ENCODE peak calls at places on chromosomes 1 and 21, in nine cellular contexts. G, R, I, T, X, D, N, J and L are unnamed samples.
A peak's percentile ranks its signal among the peaks of the same experiment; 100 is the strongest.

GRCh38 chr1:165494949-165495810 is 48.6 kb upstream of the LRRC52 start:
- DNase-seq in G (no peak), T (no peak), I (no peak), N (no peak), X (no peak), D (no peak), R (no peak), J (no peak), L (no peak)

GRCh38 chr1:10867138-10867721 is 70.8 kb upstream of the CASZ1 start:
- DNase-seq in R (no peak), G (peak; percentile 63), N (peak; percentile 66), I (peak; percentile 42), T (peak; percentile 65), J (peak; percentile 20), D (peak; percentile 18), X (no peak), L (peak; percentile 21)

GRCh38 chr1:247390116-247390791 is 25.7 kb upstream of the NLRP3 start:
- DNase-seq in D (peak; percentile 75), R (no peak), X (peak; percentile 81), J (peak; percentile 87), T (peak; percentile 85), I (peak; percentile 69), G (peak; percentile 82), N (peak; percentile 42), L (peak; percentile 82)

GRCh38 chr1:234926574-234927311 is 201.9 kb downstream of the TOMM20 start:
- DNase-seq in N (no peak), X (peak; percentile 74), J (no peak), R (no peak), T (peak; percentile 27), G (no peak), I (no peak), D (no peak), L (no peak)

GRCh38 chr1:175338447-175339135 is 146.0 kb upstream of the KIAA0040 start:
- DNase-seq in T (peak; percentile 26), I (no peak), X (no peak), J (no peak), D (no peak), R (no peak), G (peak; percentile 61), N (no peak), L (no peak)

GRCh38 chr1:175354080-175354479 is 161.5 kb upstream of the KIAA0040 start:
- DNase-seq in I (no peak), N (no peak), X (no peak), J (no peak), G (no peak), T (no peak), D (no peak), R (no peak), L (no peak)

GRCh38 chr21:15706686-15707085 is 23.1 kb upstream of the USP25 start:
- DNase-seq in J (peak; percentile 98), T (no peak), X (no peak), N (no peak), I (peak; percentile 31), D (peak; percentile 97), R (peak; percentile 91), G (no peak), L (peak; percentile 95)

GRCh38 chr1:68233202-68233601 is 879 bp upstream of the WLS start:
- DNase-seq in J (no peak), T (no peak), G (no peak), D (no peak), R (no peak), X (no peak), I (no peak), N (no peak), L (no peak)

GRCh38 chr1:17061486-17062271 is 7.8 kb upstream of the SDHB start:
- DNase-seq in I (no peak), D (no peak), R (no peak), G (no peak), J (no peak), X (no peak), N (no peak), T (no peak), L (no peak)

GRCh38 chr1:240833057-240833456 is 221.1 kb upstream of the GREM2 start:
- DNase-seq in G (no peak), R (no peak), T (no peak), D (no peak), X (no peak), J (no peak), I (no peak), N (no peak), L (no peak)

GRCh38 chr1:71196685-71197084 is 115.8 kb upstream of the ZRANB2 start:
- DNase-seq in T (no peak), D (peak; percentile 25), X (no peak), J (peak; percentile 57), G (no peak), N (no peak), R (peak; percentile 1), I (no peak), L (peak; percentile 37)

GRCh38 chr1:45490121-45490622 is 791 bp downstream of the TESK2 start:
- DNase-seq in G (no peak), D (peak; percentile 21), T (no peak), R (no peak), I (no peak), X (no peak), N (no peak), J (peak; percentile 28), L (peak; percentile 47)

GRCh38 chr1:201119206-201119814 is 7.1 kb upstream of the CACNA1S start:
- DNase-seq in T (peak; percentile 52), N (no peak), I (no peak), X (no peak), J (peak; percentile 56), R (no peak), D (peak; percentile 36), G (peak; percentile 54), L (peak; percentile 68)

GRCh38 chr1:53339736-53340385 is 12.0 kb upstream of the LRP8 start:
- DNase-seq in T (peak; percentile 12), I (no peak), J (no peak), R (no peak), D (no peak), N (no peak), X (peak; percentile 57), G (peak; percentile 6), L (no peak)
- TF ChIP-seq CTCF in T (no peak), I (no peak), J (no peak), R (no peak), D (no peak), N (no peak), X (no peak), G (no peak), L (no peak)

GRCh38 chr21:42781150-42781980 is 98.0 kb downstream of the WDR4 start:
- DNase-seq in X (no peak), D (no peak), N (no peak), R (no peak), J (no peak), I (no peak), G (no peak), T (no peak), L (no peak)
- H3K4me3 ChIP-seq in X (peak overlapping the region; percentile 10), D (no peak overlapping the region), N (peak overlapping the region; percentile 18), R (no peak overlapping the region), J (no peak overlapping the region), I (peak overlapping the region; percentile 24), G (peak overlapping the region; percentile 5), T (no peak overlapping the region), L (no peak overlapping the region)

DNA sequence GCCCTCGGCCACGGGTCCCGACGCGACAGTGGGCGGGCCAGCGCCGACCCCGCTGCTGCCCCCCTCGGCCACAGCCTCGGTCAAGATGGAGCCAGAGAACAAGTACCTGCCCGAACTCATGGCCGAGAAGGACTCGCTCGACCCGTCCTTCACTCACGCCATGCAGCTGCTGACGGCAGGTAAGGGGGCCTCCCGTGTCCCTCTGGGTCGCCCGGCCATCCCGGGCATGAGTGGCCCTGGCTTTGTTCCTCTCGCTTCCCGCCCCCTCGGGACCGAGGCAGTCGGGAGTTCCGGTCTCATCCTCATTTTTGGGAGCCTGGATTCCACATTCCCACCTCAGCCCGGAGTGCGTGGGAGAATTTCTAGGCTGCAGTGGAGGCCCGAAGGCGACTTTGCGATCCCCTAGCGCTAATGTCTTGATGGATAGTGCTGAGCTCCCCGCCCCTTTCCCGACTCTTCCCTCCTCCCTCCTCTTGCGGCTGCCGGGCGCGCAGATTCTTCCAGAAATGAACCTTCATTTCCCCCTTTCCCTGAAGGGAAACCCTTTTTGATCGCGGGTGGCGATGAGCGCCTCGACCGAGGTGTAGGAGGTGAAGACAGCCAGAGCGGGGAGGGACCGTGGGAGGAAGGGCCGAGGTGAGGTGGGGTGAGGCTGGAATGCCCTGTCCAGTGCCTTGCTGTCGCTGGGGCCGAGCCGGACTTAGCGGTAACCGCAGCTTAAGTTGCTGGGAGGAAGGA is 700 bp downstream of the KHDRBS1 start:
- DNase-seq in D (peak; percentile 36), J (peak; percentile 55), G (peak; percentile 40), I (peak; percentile 64), N (peak; percentile 42), X (peak; percentile 82), T (peak; percentile 59), R (no peak), L (peak; percentile 57)
- TF ChIP-seq CTCF in D (no peak), J (no peak), G (no peak), I (no peak), N (no peak), X (no peak), T (no peak), R (no peak), L (no peak)

GRCh38 chr1:1548591-1548990 is 8.2 kb upstream of the TMEM240 start:
- DNase-seq in D (no peak), J (no peak), N (no peak), G (no peak), R (no peak), T (no peak), X (no peak), I (no peak), L (no peak)
- H3K4me3 ChIP-seq in D (no peak overlapping the region), J (no peak overlapping the region), N (no peak overlapping the region), G (no peak overlapping the region), R (no peak overlapping the region), T (no peak overlapping the region), X (no peak overlapping the region), I (no peak overlapping the region), L (no peak overlapping the region)

DNA sequence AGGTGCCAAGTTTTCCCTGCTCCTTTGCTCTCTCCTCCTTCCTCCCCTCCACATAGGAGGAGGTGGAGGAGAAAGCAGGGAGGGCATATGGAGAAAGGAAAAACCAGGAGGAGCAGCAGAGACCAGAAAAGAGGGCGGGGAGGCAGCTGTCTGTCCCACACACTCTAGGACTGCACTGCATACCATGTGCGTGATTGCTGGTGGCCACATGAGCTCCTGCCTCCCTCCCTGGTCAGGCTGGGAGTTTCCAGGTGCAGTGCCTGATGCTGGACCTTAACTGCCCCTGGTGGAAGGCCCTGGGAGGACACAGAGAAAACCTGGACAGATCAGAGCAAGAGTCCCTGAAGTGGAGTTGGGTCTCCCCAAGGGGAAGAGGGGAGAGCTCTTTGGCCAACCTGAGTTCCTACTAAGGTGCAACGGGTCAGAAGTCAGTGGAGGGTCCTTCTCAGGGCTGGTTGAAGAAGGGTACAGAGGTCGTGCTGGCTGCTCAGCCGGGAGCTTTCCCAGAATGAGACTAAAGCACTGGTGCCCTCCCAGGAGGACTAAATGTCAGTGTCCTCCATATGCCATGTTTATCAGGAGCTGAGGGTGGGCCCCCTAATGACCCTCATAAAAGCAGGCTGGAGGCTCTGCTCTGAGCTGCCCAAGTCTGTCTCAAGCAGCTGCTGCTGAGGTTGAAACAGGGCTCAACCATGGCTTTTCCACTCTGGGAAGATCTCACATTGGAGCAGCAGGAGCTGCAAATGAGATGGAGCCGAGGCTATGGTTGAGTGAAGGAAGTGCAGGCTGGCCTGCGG is 3.5 kb upstream of the LGR6 start:
- DNase-seq in J (peak; percentile 20), N (no peak), D (peak; percentile 6), R (no peak), X (no peak), T (no peak), G (no peak), I (no peak), L (peak; percentile 38)
- TF ChIP-seq CTCF in J (peak; percentile 31), N (no peak), D (peak; percentile 18), R (no peak), X (no peak), T (no peak), G (no peak), I (no peak), L (peak; percentile 50)